ENCODE peak calls at places on chromosomes 4 and X, in seven cellular contexts. Z, G, F, C, N, I and K are unnamed samples.

GRCh38 chr4:100517864-100518341 is at the start of gene EMCN:
- DNase-seq in C (no peak), I (no peak), Z (no peak), G (no peak), N (no peak), F (no peak), K (no peak)

GRCh38 chr4:153161599-153161971 is 42.7 kb upstream of the TRIM2 start:
- DNase-seq in F (no peak), G (no peak), Z (no peak), C (no peak), N (no peak), I (no peak), K (no peak)

GRCh38 chrX:18617351-18617750 is 54.6 kb downstream of the RS1 start:
- DNase-seq in G (no peak), F (no peak), Z (no peak), I (peak), N (no peak), C (no peak), K (no peak)

GRCh38 chr4:108620933-108621905 is 843 bp downstream of the RPL34 start:
- DNase-seq in Z (no peak), G (no peak), C (no peak), I (no peak), N (no peak), F (no peak), K (no peak)

GRCh38 chr4:83782591-83782990 is 246.7 kb downstream of the GPAT3 start:
- DNase-seq in F (no peak), N (no peak), C (no peak), Z (no peak), G (no peak), I (no peak), K (no peak)

GRCh38 chr4:129098578-129098977 is 2.6 kb downstream of the C4orf33 start:
- DNase-seq in C (no peak), N (no peak), Z (no peak), G (peak), I (no peak), F (no peak), K (no peak)

GRCh38 chrX:150239946-150240642 is 123.0 kb upstream of the MAMLD1 start:
- DNase-seq in C (peak), I (no peak), F (no peak), Z (no peak), N (no peak), G (no peak), K (no peak)

GRCh38 chr4:84501197-84501492 is 2.1 kb upstream of the NKX6-1 start:
- DNase-seq in C (no peak), I (no peak), F (no peak), N (no peak), G (no peak), Z (no peak), K (no peak)

GRCh38 chr4:127622923-127623754 is 9.6 kb upstream of the INTU start:
- DNase-seq in C (peak), N (peak), Z (peak), G (no peak), I (peak), F (no peak), K (no peak)

GRCh38 chr4:10087152-10087791 is 29.3 kb downstream of the WDR1 start:
- DNase-seq in G (no peak), C (no peak), F (no peak), Z (no peak), N (no peak), I (no peak), K (no peak)

GRCh38 chr4:165288639-165289428 is 38.6 kb upstream of the MSMO1 start:
- DNase-seq in I (peak), C (no peak), F (no peak), Z (no peak), N (no peak), G (no peak), K (no peak)

GRCh38 chrX:53223068-53223693 is 1.8 kb downstream of the KDM5C start:
- DNase-seq in C (no peak), G (no peak), N (no peak), Z (no peak), F (no peak), I (no peak), K (no peak)

GRCh38 chrX:53230116-53230515 is 5.1 kb upstream of the KDM5C start:
- DNase-seq in I (no peak), N (no peak), F (no peak), C (no peak), Z (no peak), G (no peak), K (no peak)

GRCh38 chrX:53223955-53224859 is 800 bp downstream of the KDM5C start:
- DNase-seq in N (peak), F (no peak), Z (no peak), C (peak), I (peak), G (peak), K (no peak)

GRCh38 chrX:53227224-53227765 is 2.3 kb upstream of the KDM5C start:
- DNase-seq in N (no peak), I (no peak), G (no peak), Z (no peak), F (no peak), C (no peak), K (no peak)

DNA sequence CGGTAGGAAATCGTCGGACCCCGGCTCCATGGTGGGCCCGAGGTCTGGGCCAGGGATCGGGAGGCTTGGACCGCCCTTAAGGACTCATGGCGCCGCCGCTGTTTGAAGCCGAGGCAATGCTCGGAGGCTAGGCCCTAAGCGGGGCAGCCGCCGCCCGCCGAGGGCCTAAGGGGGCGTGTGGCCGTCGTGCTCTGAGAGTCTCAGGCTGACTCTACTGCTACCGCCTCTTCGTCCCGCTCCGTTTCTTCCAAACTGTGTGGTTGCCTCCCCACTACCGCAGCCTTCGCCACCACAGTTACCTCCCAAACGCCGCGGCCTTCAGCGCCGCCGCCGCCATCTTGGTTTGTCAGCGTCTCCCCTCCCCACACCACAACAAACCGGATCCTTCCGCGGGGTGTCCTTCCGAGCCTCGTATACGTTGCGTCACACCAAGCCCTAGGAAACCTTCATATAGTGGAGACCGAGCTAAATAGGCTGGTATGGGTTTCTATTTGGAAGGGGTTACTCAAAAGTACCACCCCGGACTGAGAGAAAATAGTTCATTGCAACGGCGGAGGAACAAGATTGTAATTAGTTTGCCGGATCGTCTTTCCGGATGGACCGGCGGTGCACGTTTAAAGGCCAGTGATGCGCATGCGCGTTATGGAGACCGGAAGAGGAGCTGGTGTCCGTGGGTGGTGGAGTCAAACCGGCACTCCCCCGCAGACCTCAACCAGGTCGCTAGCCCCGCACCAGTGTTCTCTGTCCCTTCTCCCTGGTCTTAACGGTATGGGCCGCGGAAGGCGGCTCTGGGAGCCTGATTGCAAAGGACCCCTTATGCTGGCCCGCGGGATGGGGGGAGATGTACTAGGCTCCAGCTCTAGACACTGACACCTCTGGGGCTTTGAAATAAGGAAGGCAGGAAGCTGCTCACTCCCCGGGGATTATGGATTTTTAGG is at the start of gene KDM5C:
- DNase-seq in G (peak), F (peak), Z (peak), I (peak), C (peak), N (peak), K (peak)
- TF ChIP-seq POLR2AphosphoS5 in G (peak), F (peak), Z (peak), I (peak), C (peak), N (peak), K (peak)

GRCh38 chr4:101651778-101652177 is 138.8 kb upstream of the BANK1 start:
- DNase-seq in F (no peak), N (no peak), Z (no peak), G (no peak), I (no peak), C (no peak), K (no peak)
- TF ChIP-seq TAF1 in F (no peak), N (no peak), Z (no peak), G (no peak), I (no peak), C (no peak), K (no peak)

GRCh38 chr4:38681283-38682066 is 17.5 kb downstream of the KLF3 start:
- DNase-seq in I (no peak), G (no peak), C (no peak), F (no peak), N (no peak), Z (no peak), K (no peak)

GRCh38 chr4:38675167-38676121 is 11.4 kb downstream of the KLF3 start:
- DNase-seq in Z (no peak), G (peak), F (no peak), I (peak), N (peak), C (peak), K (peak)

GRCh38 chr4:38677466-38677865 is 13.5 kb downstream of the KLF3 start:
- DNase-seq in C (no peak), Z (no peak), F (no peak), I (no peak), N (no peak), G (no peak), K (no peak)

GRCh38 chr4:38676986-38677385 is 13.0 kb downstream of the KLF3 start:
- DNase-seq in G (no peak), I (no peak), Z (no peak), N (no peak), C (no peak), F (no peak), K (no peak)

DNA sequence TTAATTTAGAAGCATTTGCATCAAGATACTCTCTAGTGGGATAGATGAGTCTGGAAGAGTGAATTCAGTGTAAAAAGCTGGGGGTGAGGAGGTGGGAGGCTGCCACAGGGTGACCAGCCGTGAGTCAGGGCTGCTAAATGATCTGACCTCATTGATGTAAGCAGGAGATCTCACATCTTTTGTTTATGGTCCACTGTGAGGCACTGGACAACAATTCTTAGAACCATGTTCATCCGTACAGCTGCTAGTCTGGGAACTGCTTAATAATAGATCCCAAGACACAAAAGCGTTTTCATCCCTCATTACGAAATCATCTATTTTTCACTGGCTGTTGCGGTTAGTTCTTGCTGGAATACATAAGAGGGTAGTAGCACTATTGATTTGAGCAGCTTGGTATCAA is 14.1 kb downstream of the KLF3 start:
- DNase-seq in N (no peak), F (no peak), Z (no peak), G (no peak), I (no peak), C (no peak), K (no peak)
- TF ChIP-seq POLR2AphosphoS5 in N (no peak), F (no peak), Z (no peak), G (no peak), I (no peak), C (no peak), K (no peak)

GRCh38 chrX:129359269-129359668 is 164.0 kb downstream of the SMARCA1 start:
- DNase-seq in C (no peak), I (peak), Z (no peak), N (no peak), G (no peak), F (no peak), K (no peak)

GRCh38 chrX:129361566-129361965 is 161.7 kb downstream of the SMARCA1 start:
- DNase-seq in I (no peak), G (no peak), C (no peak), Z (no peak), F (no peak), N (no peak), K (no peak)

GRCh38 chrX:129360175-129360574 is 163.1 kb downstream of the SMARCA1 start:
- DNase-seq in F (peak), G (peak), C (peak), I (peak), N (peak), Z (no peak), K (peak)
- TF ChIP-seq TAF1 in F (no peak), G (no peak), C (no peak), I (no peak), N (no peak), Z (no peak), K (no peak)

DNA sequence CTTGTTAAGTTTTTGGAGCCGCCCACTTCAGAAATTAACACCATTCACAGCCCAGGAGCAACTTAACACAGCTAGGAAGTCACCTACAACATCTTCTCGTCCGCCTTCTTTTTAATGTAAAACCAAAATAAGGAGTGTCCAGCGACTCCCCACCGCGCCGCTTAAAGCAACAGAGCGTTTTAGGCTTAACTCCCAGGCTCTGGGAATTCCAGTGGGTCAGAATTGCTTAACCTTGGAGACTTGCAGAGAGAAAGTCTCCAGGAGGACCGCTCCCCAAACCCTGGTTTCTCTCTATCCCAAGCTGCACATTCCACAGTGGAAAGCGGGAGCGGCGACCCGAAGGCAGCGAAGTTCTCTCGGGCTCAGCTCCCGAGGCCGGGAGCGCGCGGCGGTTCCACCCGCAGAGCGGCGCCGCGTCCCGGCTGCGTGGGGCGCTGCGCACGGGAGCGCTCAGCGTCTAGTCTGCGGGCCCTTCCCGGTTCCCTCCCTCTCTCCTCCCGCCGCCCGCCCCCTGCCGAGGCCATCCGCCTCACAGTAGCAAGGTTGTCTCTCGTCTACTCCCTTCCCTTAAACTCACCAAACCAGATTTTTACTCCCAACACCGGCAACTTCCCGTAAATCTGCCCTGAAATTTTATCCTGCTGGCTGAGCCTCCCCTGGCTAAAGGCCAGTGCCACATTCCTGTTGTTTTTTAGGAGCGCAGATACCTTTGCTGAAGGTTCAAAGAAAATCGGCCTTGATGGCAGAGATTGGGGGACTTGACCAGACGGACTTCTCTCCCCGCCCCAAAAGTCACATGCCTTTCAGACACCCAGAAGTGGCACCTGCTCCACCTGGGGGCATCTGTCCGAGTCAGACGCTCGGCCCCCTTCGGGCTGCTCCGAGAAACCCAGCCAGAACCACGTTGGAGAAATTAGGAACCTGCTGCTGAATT is at the start of gene RBM47:
- DNase-seq in I (no peak), F (no peak), G (no peak), Z (peak), N (peak), C (peak), K (peak)
- TF ChIP-seq POLR2AphosphoS5 in I (no peak), F (peak), G (no peak), Z (peak), N (no peak), C (no peak), K (no peak)

DNA sequence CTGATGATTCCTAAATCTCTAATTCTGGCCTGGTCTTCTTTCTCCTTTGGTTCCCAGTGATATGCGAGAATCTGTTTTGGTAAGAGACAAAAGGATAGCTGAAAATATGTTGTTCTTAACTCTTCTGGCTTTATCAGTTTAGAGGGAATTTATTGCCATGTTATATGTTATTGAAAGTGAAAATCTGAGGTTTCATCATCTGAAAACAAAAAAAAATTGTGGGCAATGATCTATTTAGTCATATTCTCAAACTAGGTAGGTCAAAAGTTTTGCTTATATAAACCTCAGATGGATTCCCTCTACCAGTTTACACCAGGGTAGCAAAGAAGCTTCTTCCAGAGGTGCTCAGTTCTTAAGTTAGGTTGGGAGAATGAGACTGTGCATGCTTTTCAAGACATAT is 103.6 kb downstream of the ITM2A start:
- DNase-seq in I (no peak), Z (no peak), G (no peak), C (no peak), N (no peak), F (no peak), K (no peak)
- TF ChIP-seq TAF1 in I (no peak), Z (no peak), G (no peak), C (no peak), N (no peak), F (no peak), K (no peak)

DNA sequence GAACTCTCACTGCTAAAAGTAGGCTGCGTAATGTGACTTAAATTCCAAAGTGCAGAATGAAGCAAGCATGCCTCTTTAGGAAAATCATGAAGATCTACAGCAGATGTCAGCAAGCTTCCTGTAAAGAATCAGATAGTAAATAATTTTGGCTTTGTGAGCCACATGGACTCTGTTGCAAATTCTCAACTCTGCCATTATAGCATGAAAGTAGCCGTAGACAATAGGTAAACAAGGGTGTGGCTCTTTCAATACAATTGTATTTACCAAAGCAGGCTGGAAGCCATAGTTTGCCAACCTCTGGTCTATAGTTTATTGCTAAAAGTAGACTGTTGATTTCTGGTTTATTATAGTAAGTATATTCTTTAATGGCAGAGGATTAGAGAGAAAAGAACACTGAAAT is 80.3 kb upstream of the FAM9B start:
- DNase-seq in N (no peak), Z (no peak), G (no peak), C (no peak), I (no peak), F (no peak), K (no peak)
- TF ChIP-seq POLR2AphosphoS5 in N (no peak), Z (no peak), G (no peak), C (no peak), I (no peak), F (no peak), K (no peak)

GRCh38 chr4:123661080-123661737 is 264.6 kb downstream of the SPRY1 start:
- DNase-seq in I (no peak), Z (no peak), N (peak), C (no peak), F (no peak), G (peak), K (no peak)
- TF ChIP-seq TAF1 in I (no peak), Z (no peak), N (no peak), C (no peak), F (no peak), G (no peak), K (no peak)

DNA sequence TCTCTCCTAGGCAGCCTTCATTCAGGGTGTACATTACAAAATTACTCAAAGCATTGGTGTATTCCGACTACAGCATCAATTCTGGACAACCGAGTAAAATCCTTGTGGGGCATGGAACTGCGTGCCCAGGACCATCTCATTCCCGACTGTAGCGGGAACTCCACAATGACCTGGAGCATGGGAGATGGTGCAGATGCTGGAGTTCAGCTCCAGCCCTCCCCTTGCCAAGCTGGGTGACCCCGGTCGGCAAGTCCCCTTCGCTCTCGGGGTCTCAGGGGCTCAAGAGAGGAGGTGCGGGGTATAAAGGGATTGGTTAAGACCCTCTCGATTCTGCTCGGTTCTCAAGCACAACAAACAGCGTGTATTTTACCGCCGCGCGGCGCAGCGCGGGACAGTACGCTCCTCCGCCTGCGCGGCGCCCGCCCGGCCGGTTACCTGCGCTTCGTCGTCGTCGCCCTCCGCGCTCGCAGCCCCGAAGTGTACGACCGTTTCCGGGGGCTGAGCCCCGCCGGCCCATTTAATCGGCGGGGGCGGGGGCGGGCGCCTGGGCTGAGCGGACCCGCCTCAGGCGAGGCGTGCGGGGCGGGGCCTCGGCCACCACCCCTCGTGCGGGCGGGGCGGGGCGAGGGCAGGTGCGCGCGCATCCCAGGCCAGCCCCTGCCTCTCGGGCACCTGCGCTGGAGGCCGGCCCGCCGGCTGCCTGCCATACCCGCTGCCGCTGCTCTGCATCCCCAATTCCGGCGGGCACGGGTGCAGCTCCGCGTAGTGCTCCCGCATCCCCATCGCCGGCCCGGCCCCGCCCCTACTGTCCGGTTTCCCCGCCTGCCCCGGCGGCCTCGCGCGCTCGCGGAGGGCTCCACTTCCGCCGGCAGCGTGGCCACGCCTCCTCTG is at the start of gene G6PD:
- DNase-seq in Z (peak), G (peak), F (no peak), C (peak), I (peak), N (peak), K (peak)
- TF ChIP-seq POLR2AphosphoS5 in Z (peak), G (no peak), F (peak), C (peak), I (peak), N (peak), K (peak)

GRCh38 chrX:136214551-136214950 is 36.6 kb downstream of the MAP7D3 start:
- DNase-seq in N (no peak), G (no peak), C (no peak), I (peak), Z (no peak), F (no peak), K (no peak)
- TF ChIP-seq TAF1 in N (no peak), G (no peak), C (no peak), I (no peak), Z (no peak), F (no peak), K (no peak)